ENCODE peak calls at places on chromosome X, in six cellular contexts. M is SK-N-SH, O is tibial nerve, F is ovary, N is K562, J is stomach. C is an unnamed sample.

GRCh38 chrX:120446503-120446902 is 22.6 kb downstream of the LAMP2 start:
- DNase-seq in M (no peak), O (no peak), F (no peak), N (no peak), J (no peak), C (no peak)

GRCh38 chrX:39262641-39263040 is 461.4 kb downstream of the MID1IP1 start:
- DNase-seq in M (no peak), O (no peak), F (no peak), N (no peak), J (no peak), C (no peak)

GRCh38 chrX:17375361-17375630 is 296 bp downstream of the NHS start:
- DNase-seq in M (no peak), O (no peak), F (no peak), N (no peak), J (no peak), C (no peak)

GRCh38 chrX:153922932-153923857 is 2.9 kb downstream of the ARHGAP4 start:
- DNase-seq in M (peak; percentile 90), O (peak; percentile 74), F (peak; percentile 86), N (no peak), J (peak; percentile 88), C (peak; percentile 72)

GRCh38 chrX:68238568-68238967 is 194.7 kb downstream of the OPHN1 start:
- DNase-seq in M (peak; percentile 2), O (no peak), F (no peak), N (no peak), J (no peak), C (no peak)

GRCh38 chrX:418927-419729 is 32.4 kb upstream of the PPP2R3B start:
- DNase-seq in M (no peak), O (no peak), F (no peak), N (no peak), J (no peak), C (no peak)

GRCh38 chrX:100743009-100743615 is 11.2 kb upstream of the SYTL4 start:
- DNase-seq in M (no peak), O (no peak), F (no peak), N (no peak), J (no peak), C (no peak)

GRCh38 chrX:262391-262909 is 18.7 kb upstream of the PLCXD1 start:
- DNase-seq in M (no peak), O (no peak), F (peak; percentile 10), N (no peak), J (peak; percentile 29), C (no peak)

GRCh38 chrX:16119353-16120220 is 3.8 kb upstream of the GRPR start:
- DNase-seq in M (no peak), O (no peak), F (no peak), N (no peak), J (no peak), C (no peak)

GRCh38 chrX:24395775-24396174 is 35.3 kb downstream of the SUPT20HL1 start:
- DNase-seq in M (peak; percentile 54), O (peak; percentile 71), F (no peak), N (peak; percentile 47), J (peak; percentile 31), C (peak; percentile 29)

GRCh38 chrX:111159232-111159631 is 63.2 kb downstream of the PAK3 start:
- DNase-seq in M (no peak), O (no peak), F (no peak), N (no peak), J (no peak), C (no peak)

GRCh38 chrX:43166874-43167273 is 388.9 kb upstream of the PPP1R2C start:
- DNase-seq in M (no peak), O (no peak), F (no peak), N (no peak), J (no peak), C (no peak)

GRCh38 chrX:149518236-149518635 is 13.1 kb upstream of the IDS start:
- DNase-seq in M (no peak), O (no peak), F (no peak), N (no peak), J (no peak), C (no peak)

GRCh38 chrX:122972604-122973003 is 211.5 kb upstream of the GRIA3 start:
- DNase-seq in M (no peak), O (no peak), F (no peak), N (no peak), J (no peak), C (no peak)

GRCh38 chrX:127879585-127879984 is 172.6 kb downstream of the ACTRT1 start:
- DNase-seq in M (no peak), O (no peak), F (no peak), N (no peak), J (no peak), C (no peak)

GRCh38 chrX:15483897-15484296 is 9.2 kb downstream of the PIR start:
- DNase-seq in M (no peak), O (no peak), F (no peak), N (no peak), J (no peak), C (no peak)

GRCh38 chrX:133922390-133922772 is 63.0 kb downstream of the GPC3 start:
- DNase-seq in M (no peak), O (no peak), F (no peak), N (no peak), J (no peak), C (no peak)

GRCh38 chrX:13076176-13076956 is 31.9 kb upstream of the FAM9C start:
- DNase-seq in M (no peak), O (no peak), F (no peak), N (no peak), J (no peak), C (no peak)

GRCh38 chrX:27619975-27620374 is 29.8 kb downstream of the DCAF8L2 start:
- DNase-seq in M (no peak), O (no peak), F (no peak), N (no peak), J (no peak), C (no peak)

GRCh38 chrX:121103381-121103780 is 56.0 kb downstream of the GLUD2 start:
- DNase-seq in M (no peak), O (no peak), F (no peak), N (no peak), J (no peak), C (no peak)

GRCh38 chrX:130916636-130917422 is 13.8 kb upstream of the ENOX2 start:
- DNase-seq in M (peak; percentile 62), O (no peak), F (peak; percentile 28), N (peak; percentile 67), J (peak; percentile 28), C (peak; percentile 35)

GRCh38 chrX:100662791-100663190 is 18.8 kb downstream of the SRPX2 start:
- DNase-seq in M (no peak), O (no peak), F (no peak), N (no peak), J (no peak), C (no peak)

GRCh38 chrX:13216139-13216538 is 103.7 kb downstream of the ATXN3L start:
- DNase-seq in M (no peak), O (no peak), F (no peak), N (no peak), J (no peak), C (no peak)

GRCh38 chrX:97065973-97066372 is 182.3 kb downstream of the RPA4 start:
- DNase-seq in M (no peak), O (no peak), F (no peak), N (no peak), J (no peak), C (no peak)

GRCh38 chrX:4850312-4850711 is 1136.9 kb upstream of the PRKX start:
- DNase-seq in M (no peak), O (no peak), F (no peak), N (no peak), J (no peak), C (no peak)

GRCh38 chrX:154804957-154805695 is at the start of gene MPP1:
- DNase-seq in M (peak; percentile 89), O (peak; percentile 23), F (peak; percentile 81), N (peak; percentile 88), J (peak; percentile 79), C (peak; percentile 84)

GRCh38 chrX:46710425-46710824 is 48.5 kb downstream of the SLC9A7 start:
- DNase-seq in M (no peak), O (no peak), F (no peak), N (no peak), J (no peak), C (no peak)
- TF ChIP-seq EP300 in M (no peak), O (no peak), F (no peak), N (no peak), J (no peak), C (no peak)

DNA sequence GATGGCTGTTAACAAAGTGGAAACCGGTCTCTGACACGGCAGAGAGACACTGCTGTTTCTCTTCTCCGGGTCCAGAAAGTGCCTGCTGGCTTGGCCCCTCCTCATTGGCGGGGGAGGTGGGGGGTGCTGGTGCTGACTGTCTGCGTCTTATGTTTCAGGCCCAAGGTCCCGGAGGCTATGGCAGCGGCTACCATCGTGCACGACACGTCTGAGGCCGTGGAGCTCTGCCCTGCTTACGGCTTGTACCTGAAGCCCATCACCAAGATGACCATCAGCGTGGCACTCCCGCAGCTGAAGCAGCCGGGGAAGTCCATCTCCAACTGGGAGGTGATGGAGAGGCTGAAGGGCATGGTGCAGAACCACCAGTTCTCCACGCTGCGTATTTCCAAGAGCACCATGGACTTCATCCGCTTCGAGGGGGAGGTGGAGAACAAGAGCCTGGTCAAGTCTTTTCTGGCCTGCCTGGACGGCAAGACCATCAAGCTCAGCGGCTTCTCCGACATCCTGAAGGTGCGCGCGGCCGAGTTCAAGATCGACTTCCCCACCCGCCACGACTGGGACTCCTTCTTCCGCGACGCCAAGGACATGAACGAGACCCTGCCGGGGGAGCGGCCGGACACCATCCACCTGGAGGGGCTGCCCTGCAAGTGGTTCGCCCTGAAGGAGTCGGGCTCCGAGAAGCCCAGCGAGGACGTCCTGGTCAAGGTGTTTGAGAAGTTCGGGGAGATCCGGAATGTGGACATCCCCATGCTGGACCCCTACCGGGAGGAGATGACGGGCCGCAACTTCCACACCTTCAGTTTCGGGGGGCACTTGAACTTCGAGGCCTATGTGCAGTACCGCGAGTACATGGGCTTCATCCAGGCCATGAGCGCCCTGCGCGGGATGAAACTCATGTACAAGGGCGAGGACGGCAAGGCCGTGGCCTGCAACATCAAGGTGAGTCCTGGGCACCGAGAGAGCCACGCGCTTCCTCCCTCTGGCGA is 2.2 kb downstream of the AKAP17A start:
- DNase-seq in M (no peak), O (no peak), F (peak; percentile 63), N (no peak), J (peak; percentile 24), C (no peak)
- H3K36me3 ChIP-seq in M (peaks cover 17% of the 10 kb centered on the region), O (peaks cover 42% of the 10 kb centered on the region), F (peaks cover 3% of the 10 kb centered on the region), N (peaks cover 51% of the 10 kb centered on the region), J (peaks cover 47% of the 10 kb centered on the region), C (peaks cover 33% of the 10 kb centered on the region)

GRCh38 chrX:112852850-112853249 is 12.2 kb upstream of the AMOT start:
- DNase-seq in M (no peak), O (no peak), F (no peak), N (no peak), J (no peak), C (no peak)
- H3K4me3 ChIP-seq in M (no peak overlapping the region), O (no peak overlapping the region), F (no peak overlapping the region), N (no peak overlapping the region), J (no peak overlapping the region), C (no peak overlapping the region)

DNA sequence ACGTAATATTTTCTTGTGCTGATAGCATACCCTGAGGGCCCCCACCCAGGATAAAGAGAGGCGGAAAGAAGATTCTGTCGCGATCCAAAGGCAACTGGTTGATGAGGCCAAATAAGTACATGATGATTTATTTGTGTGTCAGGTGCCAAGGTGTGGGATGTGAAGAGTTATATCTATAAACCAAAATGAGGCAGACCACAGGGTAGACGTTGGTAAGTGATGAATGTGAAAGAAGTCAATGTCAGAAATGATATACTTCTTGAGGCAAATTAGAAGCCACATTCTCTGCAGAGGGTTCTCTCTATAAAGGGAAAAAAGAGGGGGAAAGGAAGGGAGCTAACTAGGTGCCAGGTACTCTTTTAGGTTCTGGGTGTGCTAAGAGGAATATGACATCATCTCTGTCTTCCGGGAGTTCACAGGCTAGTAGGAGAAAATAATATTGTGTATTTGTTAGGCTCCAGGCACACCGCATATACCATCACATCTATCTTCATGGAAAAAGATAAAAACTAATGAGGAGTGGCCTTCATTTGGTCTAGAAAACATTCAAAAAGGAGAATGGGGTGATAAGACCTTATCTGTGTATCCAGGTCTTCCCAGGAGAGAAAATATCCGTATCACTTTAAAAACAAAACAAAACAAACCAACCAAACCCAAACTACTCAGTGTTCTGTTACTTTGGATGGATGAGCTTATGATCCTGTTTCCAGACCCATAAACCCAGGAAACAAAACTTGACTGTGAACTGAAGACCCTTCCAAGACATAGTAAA is 4.8 kb upstream of the SH2D1A start:
- DNase-seq in M (no peak), O (no peak), F (no peak), N (peak; percentile 11), J (no peak), C (no peak)
- TF ChIP-seq EP300 in M (no peak), O (no peak), F (no peak), N (no peak), J (no peak), C (no peak)

C was measured in transverse colon.